ENCODE peak calls at places on chromosomes 6 and 20, in seven cellular contexts. G is fibroblast of lung, K is uterus, D is thyroid gland, O is cardiac muscle cell, E is esophagus squamous epithelium, Q is heart right ventricle. W is an unnamed sample. For H3K4me1, the result is how much of the 10 kb centered on the place peaks cover.

GRCh38 chr6:74409447-74409846 is 713.4 kb downstream of the CD109 start:
- DNase-seq in G (peak), K (no peak), D (no peak), O (no peak), E (no peak), Q (no peak), W (no peak)

GRCh38 chr6:135180458-135181332 is at the start of gene MYB:
- DNase-seq in G (peak), K (no peak), D (peak), O (peak), E (no peak), Q (peak), W (peak)

GRCh38 chr6:55704421-55704820 is 125.4 kb upstream of the HMGCLL1 start:
- DNase-seq in G (peak), K (no peak), D (no peak), O (no peak), E (no peak), Q (no peak), W (no peak)

GRCh38 chr6:135921176-135921575 is 69.7 kb downstream of the PDE7B start:
- DNase-seq in G (peak), K (no peak), D (no peak), O (no peak), E (no peak), Q (no peak), W (no peak)

GRCh38 chr6:160438481-160438880 is 90.3 kb downstream of the SLC22A3 start:
- DNase-seq in G (no peak), K (no peak), D (no peak), O (no peak), E (no peak), Q (no peak), W (no peak)

GRCh38 chr6:46234156-46234556 is 63.4 kb upstream of the ENPP5 start:
- DNase-seq in G (no peak), K (no peak), D (no peak), O (no peak), E (no peak), Q (no peak), W (peak)

GRCh38 chr6:106533079-106533478 is 96.2 kb downstream of the RTN4IP1 start:
- DNase-seq in G (no peak), K (no peak), D (no peak), O (no peak), E (no peak), Q (no peak), W (no peak)

GRCh38 chr6:7911345-7911725 is 747 bp upstream of the TXNDC5 start:
- DNase-seq in G (no peak), K (no peak), D (no peak), O (no peak), E (no peak), Q (no peak), W (no peak)

GRCh38 chr20:44186674-44187053 is 324 bp downstream of the JPH2 start:
- DNase-seq in G (no peak), K (no peak), D (no peak), O (no peak), E (no peak), Q (no peak), W (no peak)

GRCh38 chr6:72371473-72371872 is 250.4 kb upstream of the KCNQ5 start:
- DNase-seq in G (no peak), K (no peak), D (no peak), O (no peak), E (no peak), Q (no peak), W (no peak)

GRCh38 chr6:132190815-132191175 is 210.5 kb downstream of the MOXD1 start:
- DNase-seq in G (peak), K (no peak), D (no peak), O (no peak), E (no peak), Q (no peak), W (no peak)

GRCh38 chr6:81937296-81937937 is 184.9 kb upstream of the TENT5A start:
- DNase-seq in G (peak), K (no peak), D (no peak), O (no peak), E (no peak), Q (no peak), W (no peak)

GRCh38 chr6:135212020-135212806 is 31.1 kb downstream of the MYB start:
- DNase-seq in G (peak), K (no peak), D (no peak), O (no peak), E (no peak), Q (no peak), W (no peak)

GRCh38 chr20:34375977-34376430 is 12.9 kb downstream of the ITCH start:
- DNase-seq in G (no peak), K (no peak), D (no peak), O (no peak), E (no peak), Q (no peak), W (no peak)

GRCh38 chr20:51193066-51193772 is 170.3 kb upstream of the KCNG1 start:
- DNase-seq in G (no peak), K (no peak), D (no peak), O (no peak), E (no peak), Q (no peak), W (no peak)

GRCh38 chr6:158751842-158752424 is 67.2 kb downstream of the EZR start:
- DNase-seq in G (no peak), K (no peak), D (no peak), O (peak), E (no peak), Q (no peak), W (no peak)
- H3K27ac ChIP-seq in G (no peak), K (no peak), D (no peak), O (peak), E (no peak), Q (no peak), W (no peak)

GRCh38 chr20:10639762-10640556 is 33.8 kb downstream of the JAG1 start:
- DNase-seq in G (no peak), K (no peak), D (peak), O (no peak), E (no peak), Q (no peak), W (peak)
- H3K4me1 ChIP-seq in G (under half), K (under half), D (under half), O (under half), E (under half), Q (under half), W (half or more)

GRCh38 chr6:108170607-108171290 is 4.9 kb downstream of the NR2E1 start:
- DNase-seq in G (no peak), K (no peak), D (no peak), O (no peak), E (no peak), Q (no peak), W (no peak)
- H3K4me3 ChIP-seq in G (no peak), K (no peak), D (no peak), O (no peak), E (no peak), Q (no peak), W (no peak)

GRCh38 chr6:3777695-3778461 is 26.4 kb upstream of the PXDC1 start:
- DNase-seq in G (no peak), K (no peak), D (no peak), O (no peak), E (no peak), Q (no peak), W (no peak)
- H3K27ac ChIP-seq in G (no peak), K (no peak), D (no peak), O (no peak), E (peak), Q (no peak), W (no peak)

W was measured in heart left ventricle.